ENCODE peak calls at places on chromosome 22, in seven cellular contexts. I is glutamatergic neuron, A is D341Med, G is HCT116, S is cardiac muscle cell, C is GM12865, H is hypothalamus. O is an unnamed sample.

GRCh38 chr22:29816539-29816938 is 21.5 kb downstream of the ASCC2 start:
- DNase-seq in G (no peak), H (no peak), I (no peak), A (no peak), C (no peak), S (no peak), O (no peak)

GRCh38 chr22:40660725-40661124 is 18.6 kb upstream of the MCHR1 start:
- DNase-seq in S (no peak), I (no peak), G (no peak), H (no peak), A (no peak), C (no peak), O (no peak)

GRCh38 chr22:48827904-48828555 is 999.6 kb downstream of the BRD1 start:
- DNase-seq in G (no peak), S (no peak), A (no peak), C (no peak), H (no peak), I (no peak), O (no peak)

GRCh38 chr22:32649515-32650200 is 151.8 kb upstream of the TIMP3 start:
- DNase-seq in A (no peak), I (no peak), S (no peak), H (no peak), C (no peak), G (no peak), O (no peak)

GRCh38 chr22:41240377-41241132 is at the start of gene CHADL:
- DNase-seq in H (peak), G (no peak), S (no peak), I (peak), C (no peak), A (no peak), O (no peak)

GRCh38 chr22:23072911-23073491 is 2.7 kb downstream of the GNAZ start:
- DNase-seq in S (no peak), C (no peak), A (no peak), H (no peak), I (peak), G (no peak), O (no peak)

GRCh38 chr22:40243891-40244290 is 66.2 kb downstream of the TNRC6B start:
- DNase-seq in C (peak), G (no peak), S (no peak), H (no peak), A (no peak), I (no peak), O (no peak)

GRCh38 chr22:21098099-21098671 is 52.4 kb downstream of the LRRC74B start:
- DNase-seq in C (peak), S (peak), A (no peak), I (no peak), G (peak), H (no peak), O (no peak)

GRCh38 chr22:37716708-37717107 is 19.9 kb downstream of the TRIOBP start:
- DNase-seq in I (no peak), G (no peak), C (no peak), A (no peak), H (no peak), S (no peak), O (peak)